ENCODE peak calls at places on chromosomes 13 and 19, in four cellular contexts. X, Q, K and J are unnamed samples.

GRCh38 chr19:36060430-36060829 is 5.7 kb downstream of the WDR62 start:
- DNase-seq in Q (peak; percentile 68), X (no peak), K (no peak), J (peak; percentile 54)

GRCh38 chr13:44726214-44726613 is 150.1 kb upstream of the TSC22D1 start:
- DNase-seq in K (no peak), X (no peak), Q (no peak), J (no peak)

GRCh38 chr13:28918030-28918429 is 97.9 kb downstream of the MTUS2 start:
- DNase-seq in X (no peak), Q (no peak), K (no peak), J (no peak)

GRCh38 chr19:47190167-47190727 is 40.8 kb downstream of the BBC3 start:
- DNase-seq in K (peak; percentile 96), Q (no peak), X (no peak), J (no peak)

GRCh38 chr19:43078311-43078710 is 4.2 kb downstream of the PSG2 start:
- DNase-seq in Q (no peak), X (no peak), K (no peak), J (no peak)

GRCh38 chr19:58330458-58330857 is 3.7 kb downstream of the ZSCAN22 start:
- DNase-seq in Q (peak; percentile 58), X (no peak), K (no peak), J (no peak)

GRCh38 chr19:16559896-16560295 is 12.3 kb downstream of the SLC35E1 start:
- DNase-seq in Q (no peak), X (no peak), K (no peak), J (no peak)

GRCh38 chr19:41928221-41928683 is at the start of gene ERFL:
- DNase-seq in K (no peak), Q (peak; percentile 69), X (no peak), J (no peak)

GRCh38 chr19:14544977-14545715 is 15.8 kb downstream of the TECR start:
- DNase-seq in X (no peak), Q (no peak), K (no peak), J (no peak)

GRCh38 chr13:98548230-98548629 is 28.7 kb downstream of the STK24 start:
- DNase-seq in Q (no peak), X (no peak), K (no peak), J (no peak)

GRCh38 chr13:98546402-98546801 is 30.5 kb downstream of the STK24 start:
- DNase-seq in K (no peak), X (no peak), Q (peak; percentile 20), J (no peak)

GRCh38 chr13:98549728-98550317 is 27.1 kb downstream of the STK24 start:
- DNase-seq in K (no peak), X (no peak), Q (no peak), J (no peak)

GRCh38 chr13:98547455-98547854 is 29.5 kb downstream of the STK24 start:
- DNase-seq in Q (no peak), K (no peak), X (no peak), J (no peak)

GRCh38 chr13:98549006-98549727 is 27.7 kb downstream of the STK24 start:
- DNase-seq in Q (no peak), K (peak; percentile 28), X (no peak), J (no peak)
- TF ChIP-seq CREM in Q (no peak), K (no peak), X (no peak), J (no peak)

DNA sequence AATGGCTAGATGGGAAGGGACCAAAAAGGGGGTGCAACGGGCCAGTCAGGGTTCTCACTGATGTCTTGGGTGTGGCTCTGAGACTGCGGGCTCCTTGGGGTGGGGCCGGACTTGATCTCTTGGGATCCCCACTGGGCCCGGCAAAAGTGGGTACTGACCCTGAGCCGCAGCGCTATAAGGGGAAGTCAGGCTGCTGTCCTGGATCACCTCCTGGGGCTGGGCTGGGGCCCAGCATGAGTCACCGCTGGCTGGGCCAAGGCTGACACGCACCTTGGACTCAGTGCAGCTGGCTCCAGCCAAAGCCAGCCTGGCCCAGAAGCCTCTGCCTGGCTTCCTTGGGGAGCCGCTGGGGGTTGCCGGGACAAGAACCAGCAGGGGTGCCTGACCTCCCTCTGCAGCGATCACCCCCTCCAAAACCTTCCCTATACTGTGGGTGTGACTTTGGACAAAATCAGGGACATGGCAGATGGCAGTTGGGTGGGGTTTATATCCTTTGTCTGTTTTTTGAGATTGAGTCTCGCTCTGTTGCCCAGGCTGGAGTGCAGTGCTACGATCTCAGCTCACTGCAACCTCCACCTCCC is 614 bp upstream of the IQCN start:
- DNase-seq in Q (peak; percentile 75), X (no peak), K (peak; percentile 82), J (no peak)
- TF ChIP-seq TCF7 in Q (no peak), X (no peak), K (peak; percentile 18), J (no peak)

GRCh38 chr13:101416181-101417042 is at the start of gene NALCN:
- DNase-seq in K (no peak), Q (no peak), X (no peak), J (peak; percentile 34)
- TF ChIP-seq CREM in K (no peak), Q (no peak), X (no peak), J (no peak)

GRCh38 chr13:41825691-41826090 is 135.2 kb downstream of the VWA8 start:
- DNase-seq in Q (no peak), X (no peak), K (no peak), J (no peak)
- TF ChIP-seq TCF7 in Q (no peak), X (no peak), K (no peak), J (no peak)

GRCh38 chr13:106599875-106600797 is 32.2 kb upstream of the ARGLU1 start:
- DNase-seq in K (no peak), Q (no peak), X (no peak), J (no peak)
- TF ChIP-seq CREM in K (no peak), Q (no peak), X (no peak), J (no peak)

GRCh38 chr19:19445911-19446361 is 40.5 kb downstream of the GATAD2A start:
- DNase-seq in K (no peak), X (no peak), Q (no peak), J (no peak)
- TF ChIP-seq TCF7 in K (no peak), X (no peak), Q (no peak), J (no peak)